ENCODE peak calls at places on chromosomes 7 and 10, in seven cellular contexts. One of them, this sample, is unnamed.

GRCh38 chr7:98908585-98908984 is 30.3 kb downstream of the TRRAP start:
- DNase-seq in NCI-H226: no peak
- DNase-seq in nephron progenitor cell: no peak
- DNase-seq in effector memory CD8-positive, alpha-beta T cell: no peak
- DNase-seq in left ventricle myocardium superior: no peak
- DNase-seq in HT-29: no peak
- DNase-seq in neural crest cell: no peak
- DNase-seq in this sample: no peak

GRCh38 chr7:30164567-30164966 is 29.8 kb downstream of the MTURN start:
- DNase-seq in NCI-H226: peak
- DNase-seq in nephron progenitor cell: peak
- DNase-seq in effector memory CD8-positive, alpha-beta T cell: no peak
- DNase-seq in left ventricle myocardium superior: no peak
- DNase-seq in HT-29: peak
- DNase-seq in neural crest cell: no peak
- DNase-seq in this sample: no peak

GRCh38 chr7:157762824-157763223 is 426.0 kb downstream of the DNAJB6 start:
- DNase-seq in NCI-H226: no peak
- DNase-seq in nephron progenitor cell: no peak
- DNase-seq in effector memory CD8-positive, alpha-beta T cell: no peak
- DNase-seq in left ventricle myocardium superior: peak
- DNase-seq in HT-29: no peak
- DNase-seq in neural crest cell: no peak
- DNase-seq in this sample: peak

GRCh38 chr7:84145892-84146291 is 48.7 kb downstream of the SEMA3A start:
- DNase-seq in NCI-H226: no peak
- DNase-seq in nephron progenitor cell: no peak
- DNase-seq in effector memory CD8-positive, alpha-beta T cell: no peak
- DNase-seq in left ventricle myocardium superior: no peak
- DNase-seq in HT-29: peak
- DNase-seq in neural crest cell: no peak
- DNase-seq in this sample: no peak

GRCh38 chr7:78363866-78364265 is 565.3 kb downstream of the PHTF2 start:
- DNase-seq in NCI-H226: no peak
- DNase-seq in nephron progenitor cell: no peak
- DNase-seq in effector memory CD8-positive, alpha-beta T cell: no peak
- DNase-seq in left ventricle myocardium superior: no peak
- DNase-seq in HT-29: peak
- DNase-seq in neural crest cell: no peak
- DNase-seq in this sample: no peak

GRCh38 chr10:61175331-61175730 is 231.3 kb upstream of the RHOBTB1 start:
- DNase-seq in NCI-H226: no peak
- DNase-seq in nephron progenitor cell: no peak
- DNase-seq in effector memory CD8-positive, alpha-beta T cell: no peak
- DNase-seq in left ventricle myocardium superior: no peak
- DNase-seq in HT-29: no peak
- DNase-seq in neural crest cell: no peak
- DNase-seq in this sample: no peak

GRCh38 chr10:8050561-8051108 is 3.9 kb upstream of the GATA3 start:
- DNase-seq in NCI-H226: no peak
- DNase-seq in nephron progenitor cell: peak
- DNase-seq in effector memory CD8-positive, alpha-beta T cell: no peak
- DNase-seq in left ventricle myocardium superior: no peak
- DNase-seq in HT-29: peak
- DNase-seq in neural crest cell: no peak
- DNase-seq in this sample: no peak

GRCh38 chr10:32095116-32095733 is 39.0 kb upstream of the KIF5B start:
- DNase-seq in NCI-H226: no peak
- DNase-seq in nephron progenitor cell: no peak
- DNase-seq in effector memory CD8-positive, alpha-beta T cell: no peak
- DNase-seq in left ventricle myocardium superior: no peak
- DNase-seq in HT-29: no peak
- DNase-seq in neural crest cell: no peak
- DNase-seq in this sample: no peak

GRCh38 chr7:82624337-82624736 is 180.8 kb upstream of the CACNA2D1 start:
- DNase-seq in NCI-H226: peak
- DNase-seq in nephron progenitor cell: no peak
- DNase-seq in effector memory CD8-positive, alpha-beta T cell: no peak
- DNase-seq in left ventricle myocardium superior: no peak
- DNase-seq in HT-29: no peak
- DNase-seq in neural crest cell: no peak
- DNase-seq in this sample: no peak

GRCh38 chr7:123305840-123306375 is 106.1 kb upstream of the SLC13A1 start:
- DNase-seq in NCI-H226: no peak
- DNase-seq in nephron progenitor cell: no peak
- DNase-seq in effector memory CD8-positive, alpha-beta T cell: no peak
- DNase-seq in left ventricle myocardium superior: no peak
- DNase-seq in HT-29: no peak
- DNase-seq in neural crest cell: no peak
- DNase-seq in this sample: no peak

GRCh38 chr7:79462334-79462733 is 8.9 kb upstream of the MAGI2 start:
- DNase-seq in NCI-H226: no peak
- DNase-seq in nephron progenitor cell: no peak
- DNase-seq in effector memory CD8-positive, alpha-beta T cell: no peak
- DNase-seq in left ventricle myocardium superior: no peak
- DNase-seq in HT-29: peak
- DNase-seq in neural crest cell: no peak
- DNase-seq in this sample: no peak

GRCh38 chr7:26990268-26990667 is 105.5 kb downstream of the HOXA1 start:
- DNase-seq in NCI-H226: no peak
- DNase-seq in nephron progenitor cell: no peak
- DNase-seq in effector memory CD8-positive, alpha-beta T cell: no peak
- DNase-seq in left ventricle myocardium superior: no peak
- DNase-seq in HT-29: no peak
- DNase-seq in neural crest cell: no peak
- DNase-seq in this sample: no peak

GRCh38 chr7:44187636-44188416 is 1.4 kb downstream of the GCK start:
- DNase-seq in NCI-H226: no peak
- DNase-seq in nephron progenitor cell: no peak
- DNase-seq in effector memory CD8-positive, alpha-beta T cell: no peak
- DNase-seq in left ventricle myocardium superior: no peak
- DNase-seq in HT-29: no peak
- DNase-seq in neural crest cell: no peak
- DNase-seq in this sample: no peak

GRCh38 chr10:71268247-71268691 is 50.8 kb upstream of the SLC29A3 start:
- DNase-seq in NCI-H226: no peak
- DNase-seq in nephron progenitor cell: peak
- DNase-seq in effector memory CD8-positive, alpha-beta T cell: no peak
- DNase-seq in left ventricle myocardium superior: peak
- DNase-seq in HT-29: no peak
- DNase-seq in neural crest cell: no peak
- DNase-seq in this sample: no peak

GRCh38 chr10:67550042-67550441 is 146.0 kb downstream of the CTNNA3 start:
- DNase-seq in NCI-H226: no peak
- DNase-seq in nephron progenitor cell: no peak
- DNase-seq in effector memory CD8-positive, alpha-beta T cell: no peak
- DNase-seq in left ventricle myocardium superior: no peak
- DNase-seq in HT-29: no peak
- DNase-seq in neural crest cell: no peak
- DNase-seq in this sample: no peak

GRCh38 chr10:121368347-121369025 is 229.8 kb downstream of the FGFR2 start:
- DNase-seq in NCI-H226: no peak
- DNase-seq in nephron progenitor cell: no peak
- DNase-seq in effector memory CD8-positive, alpha-beta T cell: no peak
- DNase-seq in left ventricle myocardium superior: no peak
- DNase-seq in HT-29: no peak
- DNase-seq in neural crest cell: no peak
- DNase-seq in this sample: no peak

GRCh38 chr10:60572511-60573194 is 183.0 kb upstream of the ANK3 start:
- DNase-seq in NCI-H226: no peak
- DNase-seq in nephron progenitor cell: peak
- DNase-seq in effector memory CD8-positive, alpha-beta T cell: no peak
- DNase-seq in left ventricle myocardium superior: peak
- DNase-seq in HT-29: peak
- DNase-seq in neural crest cell: peak
- DNase-seq in this sample: no peak

GRCh38 chr7:132492841-132493445 is 83.3 kb downstream of the PLXNA4 start:
- DNase-seq in NCI-H226: no peak
- DNase-seq in nephron progenitor cell: no peak
- DNase-seq in effector memory CD8-positive, alpha-beta T cell: no peak
- DNase-seq in left ventricle myocardium superior: no peak
- DNase-seq in HT-29: no peak
- DNase-seq in neural crest cell: no peak
- DNase-seq in this sample: no peak

GRCh38 chr10:113880236-113880635 is 25.8 kb downstream of the NHLRC2 start:
- DNase-seq in NCI-H226: peak
- DNase-seq in nephron progenitor cell: no peak
- DNase-seq in effector memory CD8-positive, alpha-beta T cell: no peak
- DNase-seq in left ventricle myocardium superior: no peak
- DNase-seq in HT-29: no peak
- DNase-seq in neural crest cell: no peak
- DNase-seq in this sample: no peak

GRCh38 chr7:151063212-151063561 is 3.8 kb downstream of the SLC4A2 start:
- DNase-seq in NCI-H226: peak
- DNase-seq in nephron progenitor cell: no peak
- DNase-seq in effector memory CD8-positive, alpha-beta T cell: no peak
- DNase-seq in left ventricle myocardium superior: no peak
- DNase-seq in HT-29: peak
- DNase-seq in neural crest cell: no peak
- DNase-seq in this sample: peak

GRCh38 chr10:124245806-124246440 is 152.5 kb upstream of the CHST15 start:
- DNase-seq in NCI-H226: no peak
- DNase-seq in nephron progenitor cell: no peak
- DNase-seq in effector memory CD8-positive, alpha-beta T cell: no peak
- DNase-seq in left ventricle myocardium superior: no peak
- DNase-seq in HT-29: no peak
- DNase-seq in neural crest cell: no peak
- DNase-seq in this sample: no peak

GRCh38 chr10:24427678-24428409 is 218.9 kb downstream of the KIAA1217 start:
- DNase-seq in NCI-H226: no peak
- DNase-seq in nephron progenitor cell: no peak
- DNase-seq in effector memory CD8-positive, alpha-beta T cell: no peak
- DNase-seq in left ventricle myocardium superior: no peak
- DNase-seq in HT-29: no peak
- DNase-seq in neural crest cell: no peak
- DNase-seq in this sample: no peak

GRCh38 chr10:29035721-29036120 is 253.1 kb upstream of the LYZL1 start:
- DNase-seq in NCI-H226: no peak
- DNase-seq in nephron progenitor cell: no peak
- DNase-seq in effector memory CD8-positive, alpha-beta T cell: no peak
- DNase-seq in left ventricle myocardium superior: no peak
- DNase-seq in HT-29: no peak
- DNase-seq in neural crest cell: no peak
- DNase-seq in this sample: no peak

GRCh38 chr10:68202965-68203358 is 29.0 kb downstream of the ATOH7 start:
- DNase-seq in NCI-H226: peak
- DNase-seq in nephron progenitor cell: no peak
- DNase-seq in effector memory CD8-positive, alpha-beta T cell: no peak
- DNase-seq in left ventricle myocardium superior: no peak
- DNase-seq in HT-29: no peak
- DNase-seq in neural crest cell: no peak
- DNase-seq in this sample: no peak

GRCh38 chr7:55381696-55382095 is 16.6 kb downstream of the LANCL2 start:
- DNase-seq in NCI-H226: no peak
- DNase-seq in nephron progenitor cell: no peak
- DNase-seq in effector memory CD8-positive, alpha-beta T cell: no peak
- DNase-seq in left ventricle myocardium superior: no peak
- DNase-seq in HT-29: no peak
- DNase-seq in neural crest cell: no peak
- DNase-seq in this sample: no peak

GRCh38 chr10:323651-324293 is 188.5 kb downstream of the ZMYND11 start:
- DNase-seq in NCI-H226: peak
- DNase-seq in nephron progenitor cell: no peak
- DNase-seq in effector memory CD8-positive, alpha-beta T cell: peak
- DNase-seq in left ventricle myocardium superior: peak
- DNase-seq in HT-29: peak
- DNase-seq in neural crest cell: no peak
- DNase-seq in this sample: peak

GRCh38 chr10:17056781-17057191 is 72.8 kb downstream of the CUBN start:
- DNase-seq in NCI-H226: no peak
- DNase-seq in nephron progenitor cell: no peak
- DNase-seq in effector memory CD8-positive, alpha-beta T cell: no peak
- DNase-seq in left ventricle myocardium superior: no peak
- DNase-seq in HT-29: no peak
- DNase-seq in neural crest cell: no peak
- DNase-seq in this sample: no peak

GRCh38 chr10:99325261-99325660 is 3.9 kb upstream of the CNNM1 start:
- DNase-seq in NCI-H226: peak
- DNase-seq in nephron progenitor cell: no peak
- DNase-seq in effector memory CD8-positive, alpha-beta T cell: no peak
- DNase-seq in left ventricle myocardium superior: no peak
- DNase-seq in HT-29: no peak
- DNase-seq in neural crest cell: no peak
- DNase-seq in this sample: no peak